ENCODE peak calls at places on chromosomes 1 and 21, in ten cellular contexts. J is body of pancreas, A is pancreas, O is GM13977, G is transverse colon, K is mucosa of descending colon, T is brain microvascular endothelial cell, Y is ascending aorta, I is lower lobe of right lung, R is AG04450. W is an unnamed sample.

GRCh38 chr1:33985656-33986055 is 121.8 kb downstream of the HMGB4 start:
- DNase-seq in J (no peak), A (no peak), O (no peak), G (no peak), K (no peak), T (no peak), Y (no peak), I (no peak), R (no peak), W (no peak)

GRCh38 chr1:162070825-162071224 is 1.3 kb downstream of the NOS1AP start:
- DNase-seq in J (peak), A (peak), O (no peak), G (peak), K (peak), T (no peak), Y (no peak), I (no peak), R (no peak), W (no peak)

GRCh38 chr1:48341221-48341620 is 118.7 kb downstream of the SLC5A9 start:
- DNase-seq in J (no peak), A (no peak), O (no peak), G (no peak), K (no peak), T (no peak), Y (no peak), I (no peak), R (no peak), W (no peak)

GRCh38 chr1:8113257-8114220 is 87.4 kb upstream of the ERRFI1 start:
- DNase-seq in J (no peak), A (no peak), O (no peak), G (no peak), K (no peak), T (no peak), Y (no peak), I (no peak), R (no peak), W (no peak)

GRCh38 chr1:243434594-243434993 is 178.8 kb downstream of the SDCCAG8 start:
- DNase-seq in J (no peak), A (no peak), O (no peak), G (no peak), K (no peak), T (no peak), Y (no peak), I (no peak), R (no peak), W (no peak)

GRCh38 chr1:197955486-197956394 is 38.6 kb downstream of the LHX9 start:
- DNase-seq in J (no peak), A (no peak), O (no peak), G (no peak), K (no peak), T (no peak), Y (no peak), I (no peak), R (peak), W (no peak)

GRCh38 chr1:19251305-19252196 is at the start of the genes EMC1 and MRTO4:
- DNase-seq in J (peak), A (peak), O (peak), G (peak), K (peak), T (peak), Y (peak), I (peak), R (peak), W (peak)

GRCh38 chr1:40478276-40478675 is 1.2 kb downstream of the ZFP69 start:
- DNase-seq in J (no peak), A (no peak), O (no peak), G (no peak), K (no peak), T (no peak), Y (no peak), I (no peak), R (no peak), W (no peak)

GRCh38 chr1:224503161-224504118 is 68.8 kb upstream of the WDR26 start:
- DNase-seq in J (peak), A (peak), O (peak), G (peak), K (peak), T (peak), Y (peak), I (peak), R (peak), W (peak)

GRCh38 chr21:27192286-27192685 is 225.4 kb upstream of the ADAMTS5 start:
- DNase-seq in J (no peak), A (no peak), O (no peak), G (no peak), K (no peak), T (no peak), Y (no peak), I (no peak), R (no peak), W (no peak)

GRCh38 chr1:29332204-29332603 is 95.9 kb downstream of the PTPRU start:
- DNase-seq in J (peak), A (no peak), O (no peak), G (peak), K (no peak), T (no peak), Y (no peak), I (no peak), R (no peak), W (peak)

GRCh38 chr1:154802336-154803003 is 67.6 kb downstream of the KCNN3 start:
- DNase-seq in J (no peak), A (no peak), O (no peak), G (no peak), K (no peak), T (no peak), Y (no peak), I (no peak), R (no peak), W (no peak)

DNA sequence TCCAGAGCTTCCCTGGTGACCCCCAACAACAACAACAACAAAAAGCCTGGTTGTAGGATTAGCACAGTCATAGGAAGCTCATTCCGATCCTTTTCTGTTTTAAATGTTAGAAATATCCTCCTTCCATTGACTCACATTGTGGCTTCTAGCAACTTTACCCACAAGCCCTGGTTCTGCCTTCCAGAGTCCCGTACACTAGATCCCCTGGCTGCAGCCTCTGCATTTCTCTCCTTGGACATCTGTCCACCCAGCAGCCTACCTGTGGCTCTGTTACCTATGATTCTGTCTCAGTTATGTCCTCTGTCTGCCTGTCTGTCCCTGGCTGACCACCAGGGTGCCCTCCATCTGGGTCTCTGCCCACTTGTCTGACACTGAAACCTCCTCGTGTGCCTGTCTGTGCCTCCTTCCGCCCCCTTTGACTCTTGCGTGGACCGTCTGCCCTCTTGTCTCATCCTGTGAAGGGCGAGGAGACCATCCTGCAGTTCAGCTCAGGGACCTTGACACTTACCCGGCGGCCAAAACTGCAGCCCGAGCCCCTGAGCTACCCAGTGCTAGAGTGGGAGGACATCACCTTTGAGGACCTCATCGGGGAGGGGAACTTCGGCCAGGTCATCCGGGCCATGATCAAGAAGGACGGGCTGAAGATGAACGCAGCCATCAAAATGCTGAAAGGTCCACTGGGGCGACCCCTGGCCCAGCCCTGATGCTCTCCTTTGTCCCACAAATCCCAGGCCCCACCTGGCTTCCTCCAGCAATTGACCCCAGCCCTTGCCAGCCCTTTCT is 16.1 kb downstream of the TIE1 start:
- DNase-seq in J (no peak), A (no peak), O (no peak), G (no peak), K (no peak), T (no peak), Y (no peak), I (no peak), R (no peak), W (no peak)
- TF ChIP-seq CTCF in J (no peak), A (no peak), O (no peak), G (no peak), K (no peak), T (peak), Y (no peak), I (peak), R (peak), W (no peak)

GRCh38 chr1:231206856-231207255 is 34.2 kb upstream of the GNPAT start:
- DNase-seq in J (no peak), A (no peak), O (no peak), G (no peak), K (no peak), T (peak), Y (no peak), I (no peak), R (no peak), W (peak)
- TF ChIP-seq CTCF in J (no peak), A (no peak), O (no peak), G (no peak), K (no peak), T (peak), Y (no peak), I (no peak), R (no peak), W (no peak)

GRCh38 chr1:26959722-26960624 is at the start of gene KDF1:
- DNase-seq in J (peak), A (peak), O (peak), G (peak), K (peak), T (no peak), Y (no peak), I (peak), R (no peak), W (no peak)
- TF ChIP-seq CTCF in J (no peak), A (no peak), O (no peak), G (peak), K (no peak), T (no peak), Y (no peak), I (no peak), R (no peak), W (peak)

GRCh38 chr1:99007366-99007765 is 2.7 kb upstream of the PLPPR5 start:
- DNase-seq in J (no peak), A (no peak), O (no peak), G (no peak), K (no peak), T (no peak), Y (no peak), I (no peak), R (no peak), W (no peak)

GRCh38 chr1:99005142-99005491 is 456 bp upstream of the PLPPR5 start:
- DNase-seq in J (no peak), A (no peak), O (no peak), G (no peak), K (no peak), T (peak), Y (no peak), I (no peak), R (no peak), W (no peak)

GRCh38 chr1:99003911-99004269 is 771 bp downstream of the PLPPR5 start:
- DNase-seq in J (no peak), A (no peak), O (no peak), G (no peak), K (no peak), T (no peak), Y (no peak), I (no peak), R (no peak), W (no peak)

GRCh38 chr1:99005537-99005942 is 879 bp upstream of the PLPPR5 start:
- DNase-seq in J (no peak), A (no peak), O (no peak), G (no peak), K (no peak), T (peak), Y (no peak), I (no peak), R (no peak), W (no peak)

GRCh38 chr1:99004270-99005141 is at the start of gene PLPPR5:
- DNase-seq in J (peak), A (no peak), O (peak), G (no peak), K (peak), T (peak), Y (no peak), I (no peak), R (no peak), W (no peak)
- TF ChIP-seq CTCF in J (no peak), A (no peak), O (no peak), G (no peak), K (no peak), T (no peak), Y (no peak), I (no peak), R (no peak), W (no peak)

DNA sequence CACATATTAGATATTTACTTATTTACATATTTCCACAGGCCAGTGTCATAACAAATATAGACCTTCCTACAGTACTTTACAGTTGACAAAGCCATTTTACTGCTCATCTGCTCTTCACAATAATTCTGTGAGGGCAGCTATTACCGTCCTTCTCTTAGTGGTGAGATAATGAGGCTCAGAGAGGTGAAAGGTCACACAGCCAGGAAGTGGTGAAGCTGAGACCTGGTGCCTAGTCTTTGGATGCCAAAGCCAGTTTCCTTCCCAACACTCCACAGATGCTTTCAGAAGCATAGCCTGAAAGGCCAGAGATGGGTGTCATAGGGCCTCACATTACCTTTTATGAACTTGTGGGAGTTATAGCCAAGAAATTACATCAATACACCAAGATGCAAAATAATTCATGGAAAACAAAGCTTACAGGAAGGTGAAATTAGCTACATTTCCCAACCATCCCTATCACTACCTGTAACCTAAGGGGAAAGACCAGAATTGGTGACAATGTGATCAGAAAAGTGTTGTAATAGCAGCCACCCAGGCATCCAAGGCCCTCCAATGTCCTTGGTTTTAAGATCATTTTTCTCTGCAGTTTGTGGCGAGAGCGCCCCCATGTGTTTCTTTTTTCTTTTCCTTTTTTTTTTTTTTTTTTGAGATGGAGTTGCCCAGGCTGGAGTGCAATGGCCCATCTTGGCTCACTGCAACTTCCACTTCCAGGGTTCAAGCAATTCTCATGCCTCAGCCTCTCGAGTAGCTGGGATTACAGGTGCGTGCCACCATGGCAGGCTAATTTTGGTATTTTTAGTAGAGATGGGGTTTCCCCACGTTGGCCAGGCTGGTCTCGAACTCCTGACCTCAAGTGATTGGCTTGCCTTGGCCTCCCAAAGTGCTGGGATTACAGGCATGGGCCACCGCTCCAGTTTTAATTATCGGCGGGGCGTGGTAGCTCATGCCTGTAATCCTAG is 26.5 kb upstream of the RPL11 start:
- DNase-seq in J (no peak), A (no peak), O (peak), G (no peak), K (no peak), T (peak), Y (no peak), I (no peak), R (no peak), W (no peak)
- TF ChIP-seq CTCF in J (peak), A (no peak), O (peak), G (no peak), K (no peak), T (peak), Y (no peak), I (no peak), R (peak), W (peak)

DNA sequence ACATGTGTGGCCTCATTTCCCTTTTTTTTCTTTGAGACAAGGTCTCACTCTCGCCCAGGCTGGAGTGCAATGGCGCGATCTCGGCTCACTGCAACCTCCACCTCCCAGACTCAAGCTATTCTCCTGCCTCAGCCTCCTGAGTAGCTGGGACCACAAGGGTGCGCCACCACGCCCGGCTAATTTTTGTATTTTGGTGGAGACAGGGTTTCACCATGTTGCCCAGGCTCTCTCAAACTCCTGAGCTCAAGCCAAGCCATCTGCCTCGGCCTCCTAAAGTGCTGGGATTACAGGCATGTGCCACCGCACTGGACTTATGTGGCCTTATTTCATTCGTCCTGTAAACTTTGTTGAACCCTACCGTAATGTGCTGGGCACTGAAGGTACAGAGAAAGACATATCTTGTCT is 569 bp upstream of the WARS2 start:
- DNase-seq in J (peak), A (peak), O (no peak), G (peak), K (peak), T (peak), Y (no peak), I (no peak), R (no peak), W (no peak)
- TF ChIP-seq CTCF in J (peak), A (no peak), O (peak), G (no peak), K (no peak), T (peak), Y (no peak), I (no peak), R (peak), W (no peak)

GRCh38 chr1:91862120-91862519 is 23.8 kb downstream of the TGFBR3 start:
- DNase-seq in J (no peak), A (no peak), O (no peak), G (no peak), K (no peak), T (no peak), Y (no peak), I (no peak), R (no peak), W (no peak)

GRCh38 chr1:91863498-91863897 is 22.5 kb downstream of the TGFBR3 start:
- DNase-seq in J (no peak), A (no peak), O (no peak), G (no peak), K (no peak), T (no peak), Y (no peak), I (no peak), R (no peak), W (no peak)

GRCh38 chr1:91864017-91864700 is 21.8 kb downstream of the TGFBR3 start:
- DNase-seq in J (no peak), A (no peak), O (no peak), G (no peak), K (no peak), T (peak), Y (no peak), I (no peak), R (no peak), W (no peak)

GRCh38 chr1:91870322-91870721 is 15.6 kb downstream of the TGFBR3 start:
- DNase-seq in J (no peak), A (no peak), O (no peak), G (no peak), K (no peak), T (no peak), Y (no peak), I (no peak), R (no peak), W (no peak)

DNA sequence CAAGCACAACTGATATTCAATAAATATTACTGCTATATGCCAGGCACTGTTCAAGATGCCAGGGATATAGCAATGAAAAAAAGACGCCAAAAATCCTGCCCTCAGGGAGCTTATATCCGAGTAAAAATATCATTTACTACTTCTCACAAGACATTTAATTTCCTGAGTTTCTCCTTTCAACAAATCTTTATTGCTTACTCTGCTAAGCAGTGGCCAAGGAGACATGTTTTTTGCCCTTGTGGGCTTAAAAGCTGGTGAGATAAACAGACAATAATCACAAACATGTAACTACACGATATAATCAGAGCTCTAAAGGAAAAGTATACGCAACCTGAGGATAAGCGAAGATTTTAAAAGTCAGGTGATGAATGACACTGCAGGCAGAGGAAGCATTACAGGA is 19.5 kb downstream of the TGFBR3 start:
- DNase-seq in J (no peak), A (no peak), O (no peak), G (no peak), K (no peak), T (no peak), Y (no peak), I (no peak), R (no peak), W (no peak)
- TF ChIP-seq CTCF in J (no peak), A (no peak), O (no peak), G (no peak), K (no peak), T (no peak), Y (no peak), I (no peak), R (no peak), W (no peak)

GRCh38 chr1:55480396-55480795 is 265.2 kb upstream of the USP24 start:
- DNase-seq in J (no peak), A (no peak), O (no peak), G (no peak), K (no peak), T (no peak), Y (no peak), I (no peak), R (no peak), W (no peak)

GRCh38 chr1:55476445-55477015 is 261.4 kb upstream of the USP24 start:
- DNase-seq in J (peak), A (no peak), O (no peak), G (no peak), K (no peak), T (no peak), Y (no peak), I (no peak), R (no peak), W (no peak)

GRCh38 chr1:55479970-55480369 is 264.8 kb upstream of the USP24 start:
- DNase-seq in J (no peak), A (no peak), O (no peak), G (no peak), K (no peak), T (no peak), Y (no peak), I (no peak), R (no peak), W (no peak)

GRCh38 chr1:55477953-55478352 is 262.8 kb upstream of the USP24 start:
- DNase-seq in J (no peak), A (no peak), O (no peak), G (no peak), K (no peak), T (no peak), Y (no peak), I (no peak), R (no peak), W (no peak)

DNA sequence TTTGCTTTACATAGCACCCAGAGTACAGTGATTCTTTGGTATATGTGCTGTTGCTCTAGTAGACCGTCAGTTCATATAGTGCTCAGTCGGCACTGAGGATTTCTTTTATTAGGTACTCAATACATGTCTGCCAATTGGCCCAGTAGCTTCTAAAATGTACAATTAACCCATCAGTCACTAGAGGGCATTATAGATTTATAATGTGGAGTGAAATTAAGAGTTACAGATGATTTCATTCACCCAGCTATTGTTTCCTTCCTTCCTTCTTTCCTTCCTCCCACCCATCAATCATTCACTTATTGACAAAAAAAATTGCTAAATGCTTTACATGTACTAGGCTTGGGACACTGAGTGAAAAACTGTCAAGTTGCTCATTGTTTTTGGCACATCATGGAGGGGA is 263.6 kb upstream of the USP24 start:
- DNase-seq in J (no peak), A (no peak), O (peak), G (no peak), K (no peak), T (no peak), Y (no peak), I (no peak), R (no peak), W (no peak)
- TF ChIP-seq CTCF in J (no peak), A (no peak), O (peak), G (no peak), K (no peak), T (peak), Y (no peak), I (no peak), R (peak), W (no peak)

W was measured in CD14-positive monocyte.